ENCODE peak calls at places on chromosome 19, in eight cellular contexts. O is breast epithelium, L is cardiac muscle cell, R is IMR-90, E is heart left ventricle, W is left ventricle myocardium inferior, M is lung, N is fibroblast of lung. A is an unnamed sample.

GRCh38 chr19:3163230-3163886 is 15.2 kb upstream of the S1PR4 start:
- DNase-seq in O (no peak), N (peak), R (peak), M (peak), W (peak), L (peak), E (peak), A (no peak)

GRCh38 chr19:2811221-2811722 is 8.4 kb upstream of the ZNF554 start:
- DNase-seq in O (no peak), L (no peak), N (no peak), R (no peak), W (no peak), M (no peak), E (no peak), A (no peak)

GRCh38 chr19:5293607-5294089 is 47.0 kb downstream of the PTPRS start:
- DNase-seq in M (no peak), R (peak), W (no peak), E (no peak), N (no peak), L (peak), O (peak), A (no peak)

GRCh38 chr19:10691178-10691881 is 9.9 kb upstream of the QTRT1 start:
- DNase-seq in M (no peak), E (no peak), N (no peak), R (no peak), W (no peak), L (no peak), O (no peak), A (no peak)

GRCh38 chr19:31448221-31448657 is 99.0 kb upstream of the TSHZ3 start:
- DNase-seq in L (peak), N (peak), W (peak), E (peak), R (peak), O (peak), M (peak), A (no peak)

GRCh38 chr19:18777156-18777724 is 13.9 kb downstream of the COMP start:
- DNase-seq in L (no peak), W (no peak), N (no peak), E (no peak), O (no peak), R (no peak), M (no peak), A (no peak)

GRCh38 chr19:6744381-6745288 is 5.2 kb downstream of the TRIP10 start:
- DNase-seq in M (peak), O (peak), E (peak), R (peak), W (peak), L (peak), N (peak), A (peak)

GRCh38 chr19:18232540-18233223 is 6.4 kb upstream of the PDE4C start:
- DNase-seq in L (peak), M (no peak), N (no peak), W (no peak), R (no peak), O (no peak), E (no peak), A (no peak)

GRCh38 chr19:15437355-15438123 is 12.2 kb downstream of the WIZ start:
- DNase-seq in M (no peak), N (peak), E (no peak), L (no peak), R (peak), W (no peak), O (no peak), A (no peak)

GRCh38 chr19:51808333-51808986 is 13.5 kb downstream of the FPR3 start:
- DNase-seq in O (no peak), E (no peak), N (peak), L (no peak), W (no peak), M (no peak), R (no peak), A (no peak)

GRCh38 chr19:44141191-44142013 is at the start of gene ZNF234:
- DNase-seq in O (peak), W (peak), L (peak), M (peak), R (peak), E (peak), N (peak), A (peak)

GRCh38 chr19:10760268-10760944 is 42.5 kb downstream of the DNM2 start:
- DNase-seq in N (no peak), R (no peak), O (no peak), E (no peak), L (peak), W (no peak), M (no peak), A (no peak)

GRCh38 chr19:46294475-46294874 is 2.4 kb upstream of the HIF3A start:
- DNase-seq in W (no peak), R (no peak), N (no peak), M (no peak), E (no peak), L (no peak), O (no peak), A (no peak)

GRCh38 chr19:44113138-44113783 is at the start of gene ZNF225:
- DNase-seq in M (peak), W (peak), E (peak), O (peak), L (peak), R (peak), N (peak), A (peak)

GRCh38 chr19:32222594-32222993 is 122.8 kb upstream of the ZNF507 start:
- DNase-seq in L (no peak), N (no peak), R (no peak), E (no peak), W (no peak), O (no peak), M (peak), A (no peak)

GRCh38 chr19:40528533-40529092 is 48.1 kb upstream of the SHKBP1 start:
- DNase-seq in E (no peak), N (no peak), L (no peak), W (no peak), M (no peak), O (no peak), R (no peak), A (no peak)

GRCh38 chr19:4454621-4454951 is 3.0 kb downstream of the UBXN6 start:
- DNase-seq in W (no peak), N (no peak), O (no peak), L (no peak), E (no peak), R (no peak), M (no peak), A (no peak)

GRCh38 chr19:17075860-17076538 is 422 bp downstream of the MYO9B start:
- DNase-seq in L (peak), E (peak), O (peak), W (peak), N (no peak), R (peak), M (peak), A (no peak)

GRCh38 chr19:16516923-16517610 is 20.9 kb downstream of the C19orf44 start:
- DNase-seq in R (no peak), W (no peak), O (no peak), N (no peak), M (no peak), L (no peak), E (no peak), A (no peak)

GRCh38 chr19:3178377-3178972 is at the start of gene S1PR4:
- DNase-seq in R (no peak), L (no peak), M (no peak), O (no peak), E (peak), W (no peak), N (no peak), A (no peak)

GRCh38 chr19:15118789-15119494 is 11.7 kb downstream of the SYDE1 start:
- DNase-seq in N (no peak), E (no peak), M (no peak), O (no peak), L (no peak), W (no peak), R (no peak), A (no peak)

GRCh38 chr19:48271531-48272151 is 1.8 kb downstream of the ZNF114 start:
- DNase-seq in R (peak), N (peak), L (peak), E (peak), M (peak), W (peak), O (no peak), A (no peak)

DNA sequence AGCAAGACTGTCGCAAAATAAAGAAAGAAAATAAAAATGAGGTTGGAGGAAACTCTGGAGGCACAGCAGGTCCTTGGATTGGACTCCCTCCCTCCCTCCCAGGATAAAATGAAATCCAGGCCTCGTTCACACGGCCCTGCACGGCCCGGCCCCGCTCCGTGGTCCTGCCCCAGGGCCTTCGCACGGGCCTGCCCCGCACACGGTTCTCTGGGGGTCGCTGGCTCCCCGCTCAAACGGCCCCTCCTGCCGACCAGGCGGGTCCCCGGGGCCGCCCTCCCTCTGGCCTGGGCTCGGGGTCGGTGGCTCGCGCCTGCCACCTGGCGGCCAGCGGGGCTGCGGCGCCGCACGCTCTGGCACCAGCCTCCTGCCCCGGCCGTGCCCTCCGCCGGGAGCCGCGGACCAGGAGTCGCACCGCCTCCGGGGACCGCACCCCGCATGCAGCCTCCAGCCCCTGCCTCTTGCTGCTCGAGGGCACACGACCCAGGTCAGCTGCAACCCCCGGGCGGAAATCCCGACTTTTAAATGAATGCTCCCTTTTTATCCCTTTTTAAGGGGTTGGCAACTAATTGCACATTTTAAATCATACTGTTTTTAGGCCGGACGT is 1.5 kb upstream of the WDR18 start:
- DNase-seq in O (peak), E (peak), W (peak), N (peak), L (peak), R (peak), M (peak), A (no peak)
- H3K27ac ChIP-seq in O (peak), E (peak), W (peak), N (no peak), L (no peak), R (peak), M (no peak), A (peak)

GRCh38 chr19:49761249-49761624 is 1.9 kb downstream of the TSKS start:
- DNase-seq in M (no peak), L (no peak), E (no peak), R (no peak), N (no peak), O (no peak), W (no peak), A (no peak)

GRCh38 chr19:49763230-49763629 is at the start of gene TSKS:
- DNase-seq in L (no peak), R (no peak), W (no peak), M (no peak), O (no peak), E (no peak), N (no peak), A (no peak)

GRCh38 chr19:49758292-49758691 is 4.8 kb downstream of the TSKS start:
- DNase-seq in R (peak), W (no peak), O (no peak), E (no peak), L (no peak), N (peak), M (no peak), A (no peak)

GRCh38 chr19:49764341-49764740 is 1.2 kb upstream of the TSKS start:
- DNase-seq in W (no peak), E (no peak), N (no peak), O (no peak), R (no peak), L (no peak), M (no peak), A (no peak)

DNA sequence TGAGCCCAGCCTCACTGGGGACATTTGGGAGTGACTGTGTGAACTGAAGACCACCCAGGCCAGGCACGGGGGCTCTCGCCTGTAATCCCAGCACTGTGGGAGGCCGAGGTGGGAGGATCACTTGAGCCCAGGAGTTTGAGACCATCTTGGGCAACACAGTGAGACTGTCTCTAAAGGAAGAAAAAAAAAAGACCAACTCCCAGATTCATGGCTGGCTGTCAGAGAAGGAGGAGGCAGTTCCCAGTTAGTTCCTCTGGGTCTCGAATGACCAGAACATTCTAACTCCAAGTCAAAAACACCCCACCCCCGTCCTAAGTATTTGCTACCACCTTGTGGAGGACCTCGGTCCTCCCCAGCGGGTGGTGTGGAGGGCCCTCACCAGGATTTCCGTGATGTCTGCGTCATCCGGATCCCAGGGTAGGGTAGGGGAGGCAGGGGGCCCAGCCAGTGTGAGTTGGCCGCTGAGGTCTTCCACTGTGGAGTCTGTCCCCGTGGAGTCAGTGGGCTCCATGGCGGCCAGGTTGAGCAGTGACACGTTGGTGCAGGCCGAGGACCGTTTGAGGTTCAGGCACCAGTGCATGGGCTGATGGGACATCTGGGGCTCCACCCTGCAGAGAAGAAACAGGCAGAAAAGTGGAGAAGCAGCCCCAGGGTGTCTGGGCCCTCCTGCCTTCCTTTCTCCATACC is 1.3 kb downstream of the TSKS start:
- DNase-seq in W (peak), M (no peak), R (peak), E (peak), O (no peak), L (peak), N (peak), A (no peak)
- TF ChIP-seq CTCF in W (peak), M (no peak), R (peak), E (peak), O (no peak), L (peak), N (peak), A (no peak)

GRCh38 chr19:35744688-35745327 is 410 bp downstream of the U2AF1L4 start:
- DNase-seq in O (peak), E (peak), R (peak), W (peak), M (peak), L (peak), N (peak), A (peak)

GRCh38 chr19:35745328-35746086 is at the start of the genes PSENEN and U2AF1L4:
- DNase-seq in N (peak), R (peak), E (peak), L (peak), W (peak), O (peak), M (peak), A (peak)

GRCh38 chr19:35742121-35742724 is at the start of gene IGFLR1:
- DNase-seq in O (no peak), M (no peak), W (no peak), E (no peak), L (no peak), N (no peak), R (no peak), A (no peak)

GRCh38 chr19:35744335-35744687 is 907 bp downstream of the U2AF1L4 start:
- DNase-seq in R (no peak), O (no peak), W (no peak), M (no peak), E (no peak), N (no peak), L (no peak), A (no peak)

DNA sequence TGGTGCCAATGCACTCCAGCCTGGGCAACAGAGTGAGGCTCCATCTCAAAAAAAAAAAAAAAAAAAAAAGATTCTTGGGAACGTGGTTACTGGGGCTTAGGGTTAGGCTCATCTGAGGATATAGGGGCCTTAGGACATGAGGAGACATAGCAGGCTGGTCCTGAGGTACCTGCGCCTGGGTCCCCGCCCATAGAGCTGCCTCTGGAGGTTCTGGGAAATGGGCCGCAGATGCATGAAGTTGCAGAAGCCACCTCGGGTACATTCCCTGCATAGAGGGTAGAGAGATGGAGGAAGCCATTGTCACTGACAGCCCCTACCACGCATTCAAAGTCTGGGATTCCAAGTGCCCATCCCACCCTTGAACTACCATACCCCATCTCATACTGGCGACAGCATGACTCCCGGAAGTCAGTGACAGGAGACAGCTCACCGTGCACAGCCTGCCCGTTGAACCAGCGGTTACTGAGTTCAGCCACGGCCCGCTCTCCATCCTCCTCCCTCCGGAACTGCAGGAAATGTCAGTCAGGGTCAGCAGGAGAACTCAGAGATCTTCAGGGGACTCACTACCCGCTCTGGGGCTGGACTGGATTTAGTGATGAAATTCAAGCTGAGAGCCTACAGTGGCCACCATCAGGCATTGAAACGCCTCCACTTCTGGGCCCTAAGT is 1.4 kb downstream of the U2AF1L4 start:
- DNase-seq in R (no peak), N (no peak), E (no peak), L (no peak), W (no peak), M (no peak), O (no peak), A (no peak)
- H3K4me3 ChIP-seq in R (no peak), N (no peak), E (no peak), L (no peak), W (peak), M (no peak), O (peak), A (no peak)

GRCh38 chr19:12891553-12892021 is 627 bp downstream of the GCDH start:
- DNase-seq in W (no peak), R (no peak), E (no peak), M (no peak), N (no peak), O (no peak), L (no peak), A (no peak)
- H3K27ac ChIP-seq in W (peak), R (peak), E (no peak), M (peak), N (peak), O (peak), L (no peak), A (peak)

A was measured in coronary artery.